ENCODE peak calls at places on chromosomes 4 and X, in eight cellular contexts. L is IMR-90, Y is chondrocyte, V is AG04449, X is GM06990, P is fibroblast of mammary gland, W is cardiac muscle cell, A is Peyer's patch. K is an unnamed sample.

GRCh38 chr4:31366041-31366440 is 645.9 kb downstream of the PCDH7 start:
- DNase-seq in W (peak; percentile 38), V (no peak), L (peak; percentile 30), P (peak; percentile 37), Y (no peak), A (no peak), X (no peak), K (no peak)

GRCh38 chr4:8207314-8207713 is 8.2 kb downstream of the SH3TC1 start:
- DNase-seq in L (no peak), A (no peak), V (no peak), X (no peak), P (no peak), W (no peak), Y (no peak), K (no peak)

GRCh38 chrX:31551913-31552312 is 480.1 kb upstream of the FTHL17 start:
- DNase-seq in P (no peak), V (no peak), L (peak; percentile 41), X (no peak), A (no peak), Y (no peak), W (no peak), K (no peak)

GRCh38 chr4:139767168-139767567 is 101.5 kb downstream of the MGST2 start:
- DNase-seq in Y (no peak), A (no peak), V (peak; percentile 77), X (no peak), W (peak; percentile 21), L (no peak), P (no peak), K (peak; percentile 40)

GRCh38 chr4:4461850-4462249 is 74.9 kb downstream of the NSG1 start:
- DNase-seq in L (no peak), Y (no peak), W (no peak), X (no peak), A (no peak), P (no peak), V (no peak), K (no peak)

GRCh38 chr4:15677507-15677988 is 4.1 kb upstream of the FAM200B start:
- DNase-seq in L (peak; percentile 48), A (no peak), P (peak; percentile 64), V (no peak), W (peak; percentile 52), X (no peak), Y (no peak), K (no peak)

GRCh38 chr4:13701937-13702446 is 74.5 kb upstream of the BOD1L1 start:
- DNase-seq in L (peak; percentile 62), X (no peak), W (peak; percentile 41), A (no peak), P (peak; percentile 80), V (no peak), Y (no peak), K (peak; percentile 62)

GRCh38 chrX:6021316-6022091 is 207.2 kb downstream of the NLGN4X start:
- DNase-seq in V (no peak), X (peak; percentile 3), A (no peak), W (peak; percentile 2), Y (no peak), P (peak; percentile 21), L (peak; percentile 0), K (no peak)

GRCh38 chrX:85851418-85851817 is 195.9 kb downstream of the CHM start:
- DNase-seq in W (peak; percentile 11), A (no peak), X (no peak), V (no peak), P (peak; percentile 5), L (peak; percentile 3), Y (no peak), K (no peak)

GRCh38 chrX:130577431-130577830 is 175.6 kb downstream of the RBMX2 start:
- DNase-seq in X (no peak), W (no peak), Y (no peak), A (no peak), P (no peak), V (no peak), L (no peak), K (no peak)

GRCh38 chr4:118282692-118283091 is 70.1 kb downstream of the PRSS12 start:
- DNase-seq in L (peak; percentile 79), X (no peak), P (peak; percentile 88), Y (no peak), W (peak; percentile 64), A (no peak), V (no peak), K (peak; percentile 52)

GRCh38 chr4:87499415-87500106 is 29.6 kb downstream of the SPARCL1 start:
- DNase-seq in W (no peak), L (no peak), Y (no peak), P (no peak), X (peak; percentile 40), V (no peak), A (no peak), K (no peak)

GRCh38 chrX:1249101-1249887 is 19.3 kb upstream of the CSF2RA start:
- DNase-seq in L (no peak), P (no peak), A (no peak), V (no peak), Y (no peak), W (peak; percentile 2), X (peak; percentile 48), K (no peak)

GRCh38 chr4:158914178-158914577 is 145.4 kb downstream of the FNIP2 start:
- DNase-seq in W (peak; percentile 59), P (peak; percentile 91), A (no peak), Y (no peak), X (no peak), L (peak; percentile 84), V (peak; percentile 59), K (no peak)

GRCh38 chr4:38062088-38062893 is 102.1 kb downstream of the PTTG2 start:
- DNase-seq in Y (no peak), A (peak; percentile 84), W (peak; percentile 86), P (peak; percentile 86), X (no peak), L (peak; percentile 79), V (no peak), K (peak; percentile 55)

GRCh38 chr4:98658287-98659105 is at the start of gene TSPAN5:
- DNase-seq in V (no peak), P (peak; percentile 65), A (peak; percentile 89), X (peak; percentile 80), Y (peak; percentile 94), L (peak; percentile 67), W (peak; percentile 89), K (peak; percentile 38)

GRCh38 chr4:69640289-69640688 is 847 bp upstream of the UGT2A2 start:
- DNase-seq in V (no peak), Y (no peak), W (peak; percentile 5), X (no peak), A (no peak), L (no peak), P (no peak), K (no peak)

GRCh38 chrX:6778547-6779231 is 243.8 kb upstream of the VCX3A start:
- DNase-seq in X (no peak), W (no peak), V (no peak), A (no peak), L (no peak), P (no peak), Y (no peak), K (no peak)

GRCh38 chrX:72247206-72247944 is 8.5 kb upstream of the ERCC6L start:
- DNase-seq in L (peak; percentile 27), W (peak; percentile 60), X (no peak), Y (no peak), P (peak; percentile 34), A (peak; percentile 59), V (no peak), K (no peak)

GRCh38 chr4:133866328-133866699 is 335.3 kb downstream of the PABPC4L start:
- DNase-seq in W (peak; percentile 26), L (peak; percentile 28), P (peak; percentile 16), V (no peak), X (no peak), Y (no peak), A (no peak), K (no peak)

GRCh38 chr4:72006576-72006975 is 25.2 kb upstream of the NPFFR2 start:
- DNase-seq in Y (no peak), V (no peak), P (peak; percentile 69), W (peak; percentile 3), A (no peak), L (peak; percentile 56), X (no peak), K (no peak)

GRCh38 chr4:23373269-23373668 is 516.6 kb downstream of the PPARGC1A start:
- DNase-seq in L (peak; percentile 4), Y (no peak), A (no peak), X (no peak), V (no peak), P (no peak), W (peak; percentile 70), K (no peak)

GRCh38 chrX:7147431-7147977 is at the start of gene STS:
- DNase-seq in Y (no peak), X (no peak), L (peak; percentile 14), V (no peak), W (peak; percentile 46), A (peak; percentile 58), P (peak; percentile 20), K (no peak)

DNA sequence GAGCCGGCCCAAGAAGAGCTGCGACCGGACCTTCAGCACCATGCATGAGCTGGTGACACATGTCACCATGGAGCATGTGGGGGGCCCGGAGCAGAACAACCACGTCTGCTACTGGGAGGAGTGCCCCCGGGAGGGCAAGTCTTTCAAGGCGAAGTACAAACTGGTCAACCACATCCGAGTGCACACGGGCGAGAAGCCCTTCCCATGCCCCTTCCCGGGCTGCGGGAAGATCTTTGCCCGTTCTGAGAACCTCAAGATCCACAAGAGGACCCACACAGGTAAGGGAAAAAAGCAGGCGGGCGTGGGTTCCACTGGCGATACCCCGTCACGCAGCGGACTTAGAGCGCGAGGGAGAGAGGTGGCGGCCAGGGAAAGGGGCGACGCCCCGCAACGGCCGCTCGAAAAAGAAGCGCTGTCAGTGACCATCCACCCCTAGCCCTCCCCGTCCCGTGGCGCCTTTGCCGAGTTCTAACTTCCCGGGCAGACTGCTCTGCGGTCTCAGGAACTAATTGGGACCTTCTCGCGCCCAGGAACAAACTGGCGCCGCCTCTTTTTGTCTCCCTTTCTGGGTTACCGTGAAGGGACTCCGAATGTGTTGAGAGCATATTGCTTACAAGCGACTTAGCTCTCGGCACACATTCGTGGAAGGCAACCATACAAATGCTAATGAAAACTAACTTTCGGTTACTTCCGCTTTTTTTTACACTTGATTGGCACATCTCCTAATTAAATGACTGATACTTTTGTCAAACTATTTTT is 1.7 kb downstream of the ZIC3 start:
- DNase-seq in W (no peak), Y (no peak), V (no peak), A (no peak), P (no peak), L (no peak), X (no peak), K (no peak)
- TF ChIP-seq CTCF in W (no peak), Y (no peak), V (no peak), A (no peak), P (no peak), L (no peak), X (no peak), K (no peak)

GRCh38 chrX:57251965-57252364 is 34.5 kb upstream of the FAAH2 start:
- DNase-seq in V (no peak), W (no peak), L (no peak), A (no peak), X (no peak), Y (no peak), P (no peak), K (no peak)
- TF ChIP-seq CTCF in V (no peak), W (no peak), L (no peak), A (no peak), X (no peak), Y (no peak), P (no peak), K (no peak)

GRCh38 chr4:188372856-188373255 is 233.6 kb downstream of the TRIML1 start:
- DNase-seq in V (no peak), X (no peak), P (peak; percentile 50), Y (no peak), W (no peak), A (no peak), L (peak; percentile 47), K (peak; percentile 44)
- TF ChIP-seq CTCF in V (no peak), X (no peak), P (peak; percentile 2), Y (peak; percentile 77), W (no peak), A (peak; percentile 8), L (peak; percentile 23), K (peak; percentile 28)

GRCh38 chr4:40507977-40508376 is 121.7 kb downstream of the RBM47 start:
- DNase-seq in V (no peak), X (no peak), W (no peak), A (peak; percentile 63), P (no peak), L (no peak), Y (no peak), K (no peak)
- TF ChIP-seq CTCF in V (no peak), X (no peak), W (no peak), A (peak; percentile 62), P (no peak), L (no peak), Y (peak; percentile 35), K (no peak)